ENCODE peak calls at places on chromosome 3, in five cellular contexts. One of them, this sample, is unnamed.

GRCh38 chr3:156811092-156811862 is 14.9 kb upstream of the LEKR1 start:
- DNase-seq in aorta: no peak
- DNase-seq in body of pancreas: no peak
- DNase-seq in spleen: no peak
- DNase-seq in esophagus muscularis mucosa: no peak
- DNase-seq in this sample: no peak

GRCh38 chr3:120429921-120430361 is 20.9 kb downstream of the FSTL1 start:
- DNase-seq in body of pancreas: no peak
- DNase-seq in spleen: no peak
- DNase-seq in esophagus muscularis mucosa: no peak
- DNase-seq in aorta: no peak
- DNase-seq in this sample: no peak

GRCh38 chr3:52356126-52356525 is 40.0 kb downstream of the DNAH1 start:
- DNase-seq in spleen: peak
- DNase-seq in esophagus muscularis mucosa: no peak
- DNase-seq in aorta: peak
- DNase-seq in body of pancreas: no peak
- DNase-seq in this sample: no peak

GRCh38 chr3:87997298-87997697 is 61.5 kb downstream of the CGGBP1 start:
- DNase-seq in body of pancreas: no peak
- DNase-seq in aorta: no peak
- DNase-seq in spleen: no peak
- DNase-seq in esophagus muscularis mucosa: no peak
- DNase-seq in this sample: no peak

GRCh38 chr3:40317061-40317676 is 7.7 kb downstream of the EIF1B start:
- DNase-seq in aorta: no peak
- DNase-seq in esophagus muscularis mucosa: no peak
- DNase-seq in spleen: no peak
- DNase-seq in body of pancreas: peak
- DNase-seq in this sample: peak

GRCh38 chr3:33372218-33373081 is 67.8 kb downstream of the UBP1 start:
- DNase-seq in esophagus muscularis mucosa: no peak
- DNase-seq in body of pancreas: peak
- DNase-seq in spleen: no peak
- DNase-seq in aorta: no peak
- DNase-seq in this sample: peak

GRCh38 chr3:120182613-120183524 is 88.6 kb upstream of the GSK3B start:
- DNase-seq in body of pancreas: no peak
- DNase-seq in spleen: no peak
- DNase-seq in aorta: no peak
- DNase-seq in esophagus muscularis mucosa: peak
- DNase-seq in this sample: peak

GRCh38 chr3:114223146-114223545 is 14.2 kb downstream of the ZNF80 start:
- DNase-seq in spleen: no peak
- DNase-seq in body of pancreas: no peak
- DNase-seq in aorta: no peak
- DNase-seq in esophagus muscularis mucosa: no peak
- DNase-seq in this sample: no peak

GRCh38 chr3:28940530-28940929 is 340.3 kb upstream of the RBMS3 start:
- DNase-seq in spleen: no peak
- DNase-seq in aorta: no peak
- DNase-seq in esophagus muscularis mucosa: no peak
- DNase-seq in body of pancreas: no peak
- DNase-seq in this sample: no peak

GRCh38 chr3:56323986-56324420 is 144.3 kb downstream of the ERC2 start:
- DNase-seq in aorta: no peak
- DNase-seq in spleen: no peak
- DNase-seq in esophagus muscularis mucosa: peak
- DNase-seq in body of pancreas: no peak
- DNase-seq in this sample: no peak

GRCh38 chr3:42755681-42756578 is 17.1 kb downstream of the CCDC13 start:
- DNase-seq in aorta: no peak
- DNase-seq in spleen: no peak
- DNase-seq in body of pancreas: no peak
- DNase-seq in esophagus muscularis mucosa: no peak
- DNase-seq in this sample: peak

GRCh38 chr3:119550090-119550910 is 9.1 kb downstream of the CD80 start:
- DNase-seq in body of pancreas: no peak
- DNase-seq in aorta: no peak
- DNase-seq in esophagus muscularis mucosa: no peak
- DNase-seq in spleen: no peak
- DNase-seq in this sample: peak

GRCh38 chr3:24341668-24342067 is 153.0 kb downstream of the THRB start:
- DNase-seq in spleen: no peak
- DNase-seq in aorta: no peak
- DNase-seq in body of pancreas: no peak
- DNase-seq in esophagus muscularis mucosa: no peak
- DNase-seq in this sample: no peak

GRCh38 chr3:20023663-20024417 is 11.8 kb upstream of the PP2D1 start:
- DNase-seq in body of pancreas: peak
- DNase-seq in aorta: no peak
- DNase-seq in spleen: no peak
- DNase-seq in esophagus muscularis mucosa: no peak
- DNase-seq in this sample: no peak

GRCh38 chr3:9777695-9778023 is 7.9 kb upstream of the CAMK1 start:
- DNase-seq in aorta: peak
- DNase-seq in spleen: peak
- DNase-seq in body of pancreas: no peak
- DNase-seq in esophagus muscularis mucosa: no peak
- DNase-seq in this sample: no peak
- H3K27ac ChIP-seq in aorta: no peak
- H3K27ac ChIP-seq in spleen: no peak
- H3K27ac ChIP-seq in body of pancreas: no peak
- H3K27ac ChIP-seq in esophagus muscularis mucosa: no peak
- H3K27ac ChIP-seq in this sample: no peak

GRCh38 chr3:62669161-62669560 is 206.1 kb downstream of the CADPS start:
- DNase-seq in body of pancreas: no peak
- DNase-seq in spleen: no peak
- DNase-seq in aorta: no peak
- DNase-seq in esophagus muscularis mucosa: no peak
- DNase-seq in this sample: no peak
- H3K27ac ChIP-seq in body of pancreas: no peak
- H3K27ac ChIP-seq in spleen: no peak
- H3K27ac ChIP-seq in aorta: no peak
- H3K27ac ChIP-seq in esophagus muscularis mucosa: no peak
- H3K27ac ChIP-seq in this sample: no peak

GRCh38 chr3:44886561-44886960 is 12.2 kb downstream of the TGM4 start:
- DNase-seq in body of pancreas: no peak
- DNase-seq in esophagus muscularis mucosa: no peak
- DNase-seq in spleen: no peak
- DNase-seq in aorta: no peak
- DNase-seq in this sample: no peak
- H3K27ac ChIP-seq in body of pancreas: no peak
- H3K27ac ChIP-seq in esophagus muscularis mucosa: no peak
- H3K27ac ChIP-seq in spleen: no peak
- H3K27ac ChIP-seq in aorta: no peak
- H3K27ac ChIP-seq in this sample: no peak

GRCh38 chr3:58350627-58351013 is 17.9 kb downstream of the PXK start:
- DNase-seq in esophagus muscularis mucosa: no peak
- DNase-seq in spleen: no peak
- DNase-seq in body of pancreas: no peak
- DNase-seq in aorta: no peak
- DNase-seq in this sample: no peak
- H3K27ac ChIP-seq in esophagus muscularis mucosa: no peak
- H3K27ac ChIP-seq in spleen: peak
- H3K27ac ChIP-seq in body of pancreas: no peak
- H3K27ac ChIP-seq in aorta: no peak
- H3K27ac ChIP-seq in this sample: peak

This sample was measured in Karpas-422.